ENCODE peak calls at places on chromosomes 12 and 14, in six cellular contexts. A is HL-60; O is pancreas; N is cardiac muscle cell; M is caudate nucleus; Y is CD4-positive, alpha-beta T cell. Q is an unnamed sample.
A peak's percentile ranks its signal among the peaks of the same experiment; 100 is the strongest.

GRCh38 chr14:32021341-32021740 is 55.8 kb upstream of the ARHGAP5 start:
- DNase-seq in A (no peak), O (no peak), N (no peak), M (no peak), Y (no peak), Q (no peak)

GRCh38 chr12:103929051-103929908 is 930 bp upstream of the HSP90B1 start:
- DNase-seq in A (peak; percentile 77), O (peak; percentile 66), N (peak; percentile 94), M (peak; percentile 96), Y (peak; percentile 82), Q (peak; percentile 12)

GRCh38 chr12:109557200-109557599 is 16.1 kb downstream of the MMAB start:
- DNase-seq in A (no peak), O (no peak), N (no peak), M (no peak), Y (no peak), Q (no peak)

GRCh38 chr12:92762773-92763172 is 60.0 kb downstream of the PLEKHG7 start:
- DNase-seq in A (no peak), O (no peak), N (no peak), M (no peak), Y (no peak), Q (no peak)

GRCh38 chr12:22728989-22729388 is 104.0 kb downstream of the ETNK1 start:
- DNase-seq in A (no peak), O (no peak), N (peak; percentile 11), M (no peak), Y (no peak), Q (no peak)

GRCh38 chr14:104368751-104369100 is 210.8 kb upstream of the C14orf180 start:
- DNase-seq in A (no peak), O (no peak), N (no peak), M (no peak), Y (no peak), Q (no peak)

GRCh38 chr12:126727656-126728055 is 1539.3 kb upstream of the TMEM132C start:
- DNase-seq in A (no peak), O (no peak), N (no peak), M (no peak), Y (no peak), Q (no peak)

GRCh38 chr12:109875572-109876131 is 4.7 kb downstream of the GLTP start:
- DNase-seq in A (no peak), O (no peak), N (no peak), M (no peak), Y (no peak), Q (no peak)

GRCh38 chr14:45249847-45250575 is 3.0 kb downstream of the MIS18BP1 start:
- DNase-seq in A (no peak), O (no peak), N (peak; percentile 95), M (no peak), Y (no peak), Q (no peak)

GRCh38 chr12:119096429-119097202 is 82.1 kb upstream of the HSPB8 start:
- DNase-seq in A (no peak), O (no peak), N (no peak), M (no peak), Y (no peak), Q (no peak)

GRCh38 chr12:100295764-100296555 is 29.0 kb downstream of the SCYL2 start:
- DNase-seq in A (no peak), O (no peak), N (no peak), M (no peak), Y (no peak), Q (no peak)

GRCh38 chr14:103550451-103551337 is 11.8 kb downstream of the BAG5 start:
- DNase-seq in A (no peak), O (peak; percentile 12), N (no peak), M (no peak), Y (no peak), Q (no peak)

GRCh38 chr12:26987634-26988424 is 26.4 kb downstream of the TM7SF3 start:
- DNase-seq in A (no peak), O (no peak), N (no peak), M (no peak), Y (no peak), Q (no peak)

GRCh38 chr14:33776871-33777270 is 174.0 kb downstream of the EGLN3 start:
- DNase-seq in A (no peak), O (no peak), N (no peak), M (no peak), Y (no peak), Q (no peak)

GRCh38 chr12:105085537-105085936 is 1.3 kb upstream of the ALDH1L2 start:
- DNase-seq in A (no peak), O (no peak), N (no peak), M (no peak), Y (no peak), Q (no peak)

GRCh38 chr12:11477110-11477509 is 81.7 kb upstream of the PRB2 start:
- DNase-seq in A (no peak), O (no peak), N (no peak), M (no peak), Y (no peak), Q (no peak)

GRCh38 chr12:18752280-18752920 is 14.5 kb downstream of the CAPZA3 start:
- DNase-seq in A (no peak), O (peak; percentile 5), N (peak; percentile 96), M (no peak), Y (no peak), Q (no peak)

GRCh38 chr12:1197264-1198018 is 206.4 kb downstream of the ERC1 start:
- DNase-seq in A (no peak), O (no peak), N (no peak), M (no peak), Y (no peak), Q (no peak)

GRCh38 chr14:32805979-32806378 is 132.7 kb upstream of the NPAS3 start:
- DNase-seq in A (no peak), O (no peak), N (no peak), M (no peak), Y (no peak), Q (no peak)

GRCh38 chr14:68392393-68393085 is 400.3 kb downstream of the ZFP36L1 start:
- DNase-seq in A (no peak), O (no peak), N (peak; percentile 58), M (no peak), Y (no peak), Q (peak; percentile 82)
- H3K27ac ChIP-seq in A (no peak overlapping the region), O (no peak overlapping the region), N (peak overlapping the region; percentile 82), M (peak overlapping the region; percentile 68), Y (no peak overlapping the region), Q (peak overlapping the region; percentile 91)

GRCh38 chr12:88639361-88639760 is 59.1 kb upstream of the KITLG start:
- DNase-seq in A (no peak), O (no peak), N (peak; percentile 31), M (no peak), Y (no peak), Q (no peak)
- H3K27ac ChIP-seq in A (no peak overlapping the region), O (no peak overlapping the region), N (no peak overlapping the region), M (no peak overlapping the region), Y (no peak overlapping the region), Q (peak overlapping the region; percentile 6)

GRCh38 chr12:67889935-67890334 is 99.3 kb upstream of the IFNG-AS1 start:
- DNase-seq in A (no peak), O (no peak), N (no peak), M (no peak), Y (no peak), Q (no peak)

GRCh38 chr12:67893003-67893402 is 96.2 kb upstream of the IFNG-AS1 start:
- DNase-seq in A (no peak), O (no peak), N (no peak), M (no peak), Y (no peak), Q (no peak)

GRCh38 chr12:67892289-67892688 is 97.0 kb upstream of the IFNG-AS1 start:
- DNase-seq in A (no peak), O (no peak), N (no peak), M (no peak), Y (no peak), Q (no peak)

GRCh38 chr12:67890726-67891125 is 98.5 kb upstream of the IFNG-AS1 start:
- DNase-seq in A (no peak), O (no peak), N (no peak), M (no peak), Y (no peak), Q (no peak)

DNA sequence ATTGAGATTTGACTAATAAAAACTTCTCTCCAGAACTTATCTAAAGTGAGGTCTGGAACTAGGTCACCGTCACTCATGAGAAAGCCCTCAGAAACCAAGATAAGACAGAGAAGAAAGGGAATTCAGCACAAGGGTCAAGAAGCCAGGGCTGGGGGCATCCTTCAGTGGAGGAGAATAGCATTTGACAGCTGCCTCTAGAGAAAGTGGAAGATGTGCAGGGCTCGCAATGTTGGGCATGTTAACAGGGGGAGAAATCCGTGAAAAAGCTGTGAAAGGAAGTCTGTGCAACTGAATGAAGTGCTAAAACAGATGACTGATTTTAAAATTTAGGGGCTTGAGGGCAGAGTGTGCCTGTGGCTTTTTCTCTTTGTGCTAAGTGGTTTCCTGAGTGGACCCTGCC is 97.7 kb upstream of the IFNG-AS1 start:
- DNase-seq in A (no peak), O (no peak), N (no peak), M (no peak), Y (no peak), Q (no peak)
- H3K27ac ChIP-seq in A (no peak overlapping the region), O (no peak overlapping the region), N (peak overlapping the region; percentile 85), M (no peak overlapping the region), Y (no peak overlapping the region), Q (no peak overlapping the region)

GRCh38 chr14:35929171-35929570 is 103.0 kb downstream of the BRMS1L start:
- DNase-seq in A (no peak), O (no peak), N (no peak), M (no peak), Y (no peak), Q (no peak)

GRCh38 chr14:35932659-35933159 is 106.6 kb downstream of the BRMS1L start:
- DNase-seq in A (no peak), O (no peak), N (no peak), M (no peak), Y (peak; percentile 14), Q (no peak)

GRCh38 chr14:35932136-35932535 is 106.0 kb downstream of the BRMS1L start:
- DNase-seq in A (no peak), O (no peak), N (no peak), M (no peak), Y (no peak), Q (no peak)

GRCh38 chr14:35931346-35931745 is 105.2 kb downstream of the BRMS1L start:
- DNase-seq in A (no peak), O (no peak), N (no peak), M (no peak), Y (no peak), Q (no peak)

GRCh38 chr14:35934499-35934898 is 108.4 kb downstream of the BRMS1L start:
- DNase-seq in A (no peak), O (no peak), N (no peak), M (no peak), Y (no peak), Q (no peak)
- H3K27ac ChIP-seq in A (no peak overlapping the region), O (no peak overlapping the region), N (no peak overlapping the region), M (no peak overlapping the region), Y (no peak overlapping the region), Q (no peak overlapping the region)

GRCh38 chr12:95244350-95244749 is 26.7 kb downstream of the VEZT start:
- DNase-seq in A (no peak), O (no peak), N (no peak), M (no peak), Y (no peak), Q (no peak)

GRCh38 chr12:95253386-95253785 is 35.8 kb downstream of the VEZT start:
- DNase-seq in A (no peak), O (no peak), N (no peak), M (no peak), Y (no peak), Q (no peak)

GRCh38 chr12:95248095-95248494 is 30.5 kb downstream of the VEZT start:
- DNase-seq in A (no peak), O (no peak), N (no peak), M (no peak), Y (no peak), Q (no peak)

GRCh38 chr12:95243497-95244183 is 26.0 kb downstream of the VEZT start:
- DNase-seq in A (no peak), O (no peak), N (no peak), M (no peak), Y (no peak), Q (no peak)

GRCh38 chr12:95248604-95249355 is 31.2 kb downstream of the VEZT start:
- DNase-seq in A (no peak), O (no peak), N (peak; percentile 62), M (no peak), Y (no peak), Q (no peak)
- H3K27ac ChIP-seq in A (no peak overlapping the region), O (no peak overlapping the region), N (no peak overlapping the region), M (no peak overlapping the region), Y (no peak overlapping the region), Q (no peak overlapping the region)

Q was measured in ascending aorta.